ENCODE peak calls at places on chromosome 3, in seven cellular contexts. P is mesenchymal stem cell; F is mesendoderm; H is stimulated activated CD4-positive, alpha-beta T cell treated with anti-CD3 and anti-CD28 coated beads, Interleukin-2, amount 100 ng/mL, for 48 hours; Q is LNCaP clone FGC; K is left ventricle myocardium inferior; M is iPS DF 6.9. S is an unnamed sample.

GRCh38 chr3:133644768-133645167 is 17.0 kb downstream of the TOPBP1 start:
- DNase-seq in P (peak; percentile 84), F (no peak), H (no peak), M (no peak), Q (no peak), K (no peak), S (no peak)

GRCh38 chr3:99586680-99587079 is 51.7 kb upstream of the COL8A1 start:
- DNase-seq in M (no peak), H (no peak), Q (no peak), K (no peak), F (no peak), P (no peak), S (no peak)

GRCh38 chr3:150773616-150774192 is 10.7 kb upstream of the SIAH2 start:
- DNase-seq in M (no peak), F (no peak), H (no peak), P (no peak), K (no peak), Q (no peak), S (no peak)

GRCh38 chr3:141280086-141280485 is 48.5 kb downstream of the PXYLP1 start:
- DNase-seq in H (no peak), P (peak; percentile 55), M (no peak), F (no peak), K (no peak), Q (no peak), S (no peak)

GRCh38 chr3:185087419-185087818 is 65.4 kb downstream of the C3orf70 start:
- DNase-seq in P (no peak), F (no peak), K (no peak), M (no peak), H (no peak), Q (no peak), S (no peak)

GRCh38 chr3:31725976-31726375 is 193.3 kb downstream of the STT3B start:
- DNase-seq in M (no peak), F (peak; percentile 23), H (no peak), Q (no peak), P (no peak), K (no peak), S (no peak)

GRCh38 chr3:121072128-121072527 is 164.1 kb downstream of the STXBP5L start:
- DNase-seq in F (no peak), P (no peak), M (no peak), K (peak; percentile 15), Q (peak; percentile 21), H (no peak), S (no peak)

GRCh38 chr3:157073810-157074209 is 86.1 kb downstream of the CCNL1 start:
- DNase-seq in F (peak; percentile 32), P (peak; percentile 86), H (no peak), K (no peak), M (no peak), Q (no peak), S (no peak)

GRCh38 chr3:162994165-162994564 is 1497.6 kb downstream of the OTOL1 start:
- DNase-seq in F (peak; percentile 4), M (no peak), K (no peak), H (no peak), Q (no peak), P (peak; percentile 10), S (no peak)

GRCh38 chr3:14861451-14862302 is 42.9 kb downstream of the FGD5 start:
- DNase-seq in Q (no peak), H (no peak), P (no peak), M (no peak), K (no peak), F (no peak), S (no peak)

GRCh38 chr3:50365080-50365841 is 5.9 kb upstream of the TMEM115 start:
- DNase-seq in K (peak; percentile 82), P (peak; percentile 66), M (peak; percentile 75), H (peak; percentile 85), Q (peak; percentile 67), F (peak; percentile 93), S (peak; percentile 89)

S was measured in lower lobe of right lung.